ENCODE peak calls at places on chromosome 4, in seven cellular contexts. One of them, this sample, is unnamed.

GRCh38 chr4:112517067-112517588 is 1.1 kb upstream of the NEUROG2 start:
- DNase-seq in NCI-H524: no peak
- DNase-seq in LoVo: no peak
- DNase-seq in CD8-positive, alpha-beta memory T cell: no peak
- DNase-seq in ELR: peak; percentile 22
- DNase-seq in left ventricle myocardium inferior: no peak
- DNase-seq in neural crest cell: peak; percentile 19
- DNase-seq in this sample: peak; percentile 37

GRCh38 chr4:1236103-1236641 is 12.8 kb downstream of the CTBP1 start:
- DNase-seq in neural crest cell: no peak
- DNase-seq in left ventricle myocardium inferior: peak; percentile 12
- DNase-seq in NCI-H524: no peak
- DNase-seq in CD8-positive, alpha-beta memory T cell: no peak
- DNase-seq in LoVo: no peak
- DNase-seq in ELR: no peak
- DNase-seq in this sample: no peak

GRCh38 chr4:145755802-145756201 is 75.9 kb downstream of the C4orf51 start:
- DNase-seq in CD8-positive, alpha-beta memory T cell: no peak
- DNase-seq in neural crest cell: no peak
- DNase-seq in left ventricle myocardium inferior: no peak
- DNase-seq in NCI-H524: no peak
- DNase-seq in ELR: no peak
- DNase-seq in LoVo: no peak
- DNase-seq in this sample: peak; percentile 14

GRCh38 chr4:19971829-19972228 is 279.9 kb upstream of the SLIT2 start:
- DNase-seq in neural crest cell: no peak
- DNase-seq in ELR: peak; percentile 65
- DNase-seq in LoVo: no peak
- DNase-seq in NCI-H524: no peak
- DNase-seq in CD8-positive, alpha-beta memory T cell: no peak
- DNase-seq in left ventricle myocardium inferior: no peak
- DNase-seq in this sample: no peak

GRCh38 chr4:85368932-85369331 is 106.0 kb upstream of the ARHGAP24 start:
- DNase-seq in neural crest cell: no peak
- DNase-seq in NCI-H524: no peak
- DNase-seq in left ventricle myocardium inferior: no peak
- DNase-seq in CD8-positive, alpha-beta memory T cell: no peak
- DNase-seq in ELR: no peak
- DNase-seq in LoVo: no peak
- DNase-seq in this sample: no peak

GRCh38 chr4:149145803-149146202 is 669.8 kb downstream of the IQCM start:
- DNase-seq in neural crest cell: no peak
- DNase-seq in CD8-positive, alpha-beta memory T cell: no peak
- DNase-seq in left ventricle myocardium inferior: no peak
- DNase-seq in ELR: peak; percentile 85
- DNase-seq in NCI-H524: peak; percentile 11
- DNase-seq in LoVo: no peak
- DNase-seq in this sample: no peak

GRCh38 chr4:106852416-106852815 is 183.7 kb downstream of the DKK2 start:
- DNase-seq in ELR: no peak
- DNase-seq in CD8-positive, alpha-beta memory T cell: no peak
- DNase-seq in left ventricle myocardium inferior: no peak
- DNase-seq in neural crest cell: no peak
- DNase-seq in LoVo: no peak
- DNase-seq in NCI-H524: no peak
- DNase-seq in this sample: no peak

GRCh38 chr4:41039312-41039711 is 175.0 kb downstream of the APBB2 start:
- DNase-seq in LoVo: no peak
- DNase-seq in NCI-H524: peak; percentile 44
- DNase-seq in left ventricle myocardium inferior: no peak
- DNase-seq in ELR: no peak
- DNase-seq in CD8-positive, alpha-beta memory T cell: no peak
- DNase-seq in neural crest cell: no peak
- DNase-seq in this sample: no peak

GRCh38 chr4:154329939-154330338 is 161.7 kb downstream of the DCHS2 start:
- DNase-seq in neural crest cell: no peak
- DNase-seq in CD8-positive, alpha-beta memory T cell: no peak
- DNase-seq in left ventricle myocardium inferior: no peak
- DNase-seq in LoVo: no peak
- DNase-seq in ELR: no peak
- DNase-seq in NCI-H524: no peak
- DNase-seq in this sample: no peak

GRCh38 chr4:159398236-159398638 is 295.4 kb downstream of the RAPGEF2 start:
- DNase-seq in LoVo: no peak
- DNase-seq in neural crest cell: no peak
- DNase-seq in NCI-H524: no peak
- DNase-seq in left ventricle myocardium inferior: no peak
- DNase-seq in ELR: peak; percentile 53
- DNase-seq in CD8-positive, alpha-beta memory T cell: no peak
- DNase-seq in this sample: no peak

GRCh38 chr4:2364654-2365053 is 53.8 kb downstream of the ZFYVE28 start:
- DNase-seq in ELR: peak; percentile 33
- DNase-seq in neural crest cell: no peak
- DNase-seq in LoVo: peak; percentile 7
- DNase-seq in CD8-positive, alpha-beta memory T cell: peak; percentile 84
- DNase-seq in left ventricle myocardium inferior: peak; percentile 50
- DNase-seq in NCI-H524: no peak
- DNase-seq in this sample: peak; percentile 69

GRCh38 chr4:52957220-52957686 is 95.1 kb downstream of the RASL11B start:
- DNase-seq in left ventricle myocardium inferior: no peak
- DNase-seq in LoVo: no peak
- DNase-seq in NCI-H524: peak; percentile 95
- DNase-seq in ELR: no peak
- DNase-seq in neural crest cell: no peak
- DNase-seq in CD8-positive, alpha-beta memory T cell: no peak
- DNase-seq in this sample: no peak

GRCh38 chr4:87130985-87131753 is 89.2 kb downstream of the KLHL8 start:
- DNase-seq in ELR: no peak
- DNase-seq in neural crest cell: no peak
- DNase-seq in LoVo: no peak
- DNase-seq in NCI-H524: no peak
- DNase-seq in CD8-positive, alpha-beta memory T cell: no peak
- DNase-seq in left ventricle myocardium inferior: no peak
- DNase-seq in this sample: no peak

GRCh38 chr4:173493041-173493440 is 37.0 kb downstream of the HAND2 start:
- DNase-seq in NCI-H524: peak; percentile 8
- DNase-seq in left ventricle myocardium inferior: no peak
- DNase-seq in CD8-positive, alpha-beta memory T cell: no peak
- DNase-seq in LoVo: no peak
- DNase-seq in ELR: no peak
- DNase-seq in neural crest cell: no peak
- DNase-seq in this sample: no peak

GRCh38 chr4:169143335-169143734 is 127.4 kb downstream of the SH3RF1 start:
- DNase-seq in left ventricle myocardium inferior: no peak
- DNase-seq in NCI-H524: no peak
- DNase-seq in LoVo: no peak
- DNase-seq in CD8-positive, alpha-beta memory T cell: no peak
- DNase-seq in neural crest cell: no peak
- DNase-seq in ELR: no peak
- DNase-seq in this sample: no peak

GRCh38 chr4:55445921-55446577 is 50.3 kb downstream of the TMEM165 start:
- DNase-seq in LoVo: no peak
- DNase-seq in CD8-positive, alpha-beta memory T cell: no peak
- DNase-seq in left ventricle myocardium inferior: no peak
- DNase-seq in neural crest cell: no peak
- DNase-seq in NCI-H524: peak; percentile 8
- DNase-seq in ELR: peak; percentile 89
- DNase-seq in this sample: no peak

GRCh38 chr4:140243345-140243753 is 89.4 kb upstream of the MAML3 start:
- DNase-seq in LoVo: peak; percentile 70
- DNase-seq in NCI-H524: peak; percentile 50
- DNase-seq in ELR: no peak
- DNase-seq in left ventricle myocardium inferior: no peak
- DNase-seq in CD8-positive, alpha-beta memory T cell: no peak
- DNase-seq in neural crest cell: no peak
- DNase-seq in this sample: no peak

GRCh38 chr4:70623301-70623700 is 5.2 kb upstream of the ENAM start:
- DNase-seq in left ventricle myocardium inferior: no peak
- DNase-seq in LoVo: no peak
- DNase-seq in CD8-positive, alpha-beta memory T cell: no peak
- DNase-seq in ELR: no peak
- DNase-seq in NCI-H524: no peak
- DNase-seq in neural crest cell: no peak
- DNase-seq in this sample: no peak

GRCh38 chr4:153467154-153467896 is 1.2 kb downstream of the TMEM131L start:
- DNase-seq in LoVo: peak; percentile 70
- DNase-seq in left ventricle myocardium inferior: peak; percentile 36
- DNase-seq in ELR: peak; percentile 26
- DNase-seq in CD8-positive, alpha-beta memory T cell: peak; percentile 65
- DNase-seq in neural crest cell: no peak
- DNase-seq in NCI-H524: peak; percentile 65
- DNase-seq in this sample: peak; percentile 71

GRCh38 chr4:82786794-82787193 is 11.8 kb downstream of the SCD5 start:
- DNase-seq in LoVo: no peak
- DNase-seq in left ventricle myocardium inferior: no peak
- DNase-seq in NCI-H524: no peak
- DNase-seq in CD8-positive, alpha-beta memory T cell: no peak
- DNase-seq in neural crest cell: no peak
- DNase-seq in ELR: no peak
- DNase-seq in this sample: no peak

GRCh38 chr4:154977228-154977627 is 196.2 kb downstream of the RBM46 start:
- DNase-seq in CD8-positive, alpha-beta memory T cell: no peak
- DNase-seq in NCI-H524: no peak
- DNase-seq in ELR: no peak
- DNase-seq in neural crest cell: no peak
- DNase-seq in left ventricle myocardium inferior: no peak
- DNase-seq in LoVo: no peak
- DNase-seq in this sample: no peak

GRCh38 chr4:60897415-60897814 is 302.7 kb upstream of the ADGRL3 start:
- DNase-seq in NCI-H524: no peak
- DNase-seq in neural crest cell: no peak
- DNase-seq in CD8-positive, alpha-beta memory T cell: no peak
- DNase-seq in left ventricle myocardium inferior: no peak
- DNase-seq in ELR: no peak
- DNase-seq in LoVo: no peak
- DNase-seq in this sample: no peak

GRCh38 chr4:155881555-155881954 is 15.5 kb upstream of the ASIC5 start:
- DNase-seq in NCI-H524: no peak
- DNase-seq in CD8-positive, alpha-beta memory T cell: no peak
- DNase-seq in LoVo: no peak
- DNase-seq in left ventricle myocardium inferior: no peak
- DNase-seq in neural crest cell: no peak
- DNase-seq in ELR: no peak
- DNase-seq in this sample: no peak

GRCh38 chr4:153345011-153345981 is 808 bp downstream of the MND1 start:
- DNase-seq in left ventricle myocardium inferior: no peak
- DNase-seq in NCI-H524: peak; percentile 54
- DNase-seq in CD8-positive, alpha-beta memory T cell: peak; percentile 59
- DNase-seq in LoVo: peak; percentile 37
- DNase-seq in neural crest cell: peak; percentile 12
- DNase-seq in ELR: peak; percentile 75
- DNase-seq in this sample: peak; percentile 57

GRCh38 chr4:1403591-1404572 is 2.4 kb downstream of the NKX1-1 start:
- DNase-seq in neural crest cell: no peak
- DNase-seq in LoVo: no peak
- DNase-seq in ELR: no peak
- DNase-seq in left ventricle myocardium inferior: no peak
- DNase-seq in CD8-positive, alpha-beta memory T cell: peak; percentile 35
- DNase-seq in NCI-H524: no peak
- DNase-seq in this sample: no peak

GRCh38 chr4:53580301-53580700 is 11.0 kb downstream of the LNX1 start:
- DNase-seq in CD8-positive, alpha-beta memory T cell: no peak
- DNase-seq in neural crest cell: no peak
- DNase-seq in left ventricle myocardium inferior: no peak
- DNase-seq in NCI-H524: no peak
- DNase-seq in ELR: no peak
- DNase-seq in LoVo: no peak
- DNase-seq in this sample: no peak

GRCh38 chr4:19026281-19026680 is 1004.7 kb upstream of the LCORL start:
- DNase-seq in LoVo: no peak
- DNase-seq in NCI-H524: peak; percentile 2
- DNase-seq in ELR: no peak
- DNase-seq in left ventricle myocardium inferior: no peak
- DNase-seq in CD8-positive, alpha-beta memory T cell: no peak
- DNase-seq in neural crest cell: no peak
- DNase-seq in this sample: no peak

GRCh38 chr4:120753854-120754253 is 168.7 kb downstream of the PRDM5 start:
- DNase-seq in left ventricle myocardium inferior: no peak
- DNase-seq in ELR: no peak
- DNase-seq in LoVo: no peak
- DNase-seq in CD8-positive, alpha-beta memory T cell: no peak
- DNase-seq in neural crest cell: no peak
- DNase-seq in NCI-H524: peak; percentile 33
- DNase-seq in this sample: no peak

GRCh38 chr4:40843696-40844095 is 93.9 kb downstream of the NSUN7 start:
- DNase-seq in CD8-positive, alpha-beta memory T cell: no peak
- DNase-seq in ELR: peak; percentile 10
- DNase-seq in NCI-H524: peak; percentile 14
- DNase-seq in neural crest cell: no peak
- DNase-seq in left ventricle myocardium inferior: no peak
- DNase-seq in LoVo: no peak
- DNase-seq in this sample: peak; percentile 33

GRCh38 chr4:4614925-4615678 is 73.3 kb upstream of the STX18 start:
- DNase-seq in neural crest cell: no peak
- DNase-seq in NCI-H524: no peak
- DNase-seq in LoVo: no peak
- DNase-seq in left ventricle myocardium inferior: no peak
- DNase-seq in ELR: no peak
- DNase-seq in CD8-positive, alpha-beta memory T cell: no peak
- DNase-seq in this sample: no peak

GRCh38 chr4:126757219-126757618 is 875.5 kb upstream of the INTU start:
- DNase-seq in neural crest cell: no peak
- DNase-seq in LoVo: no peak
- DNase-seq in ELR: no peak
- DNase-seq in CD8-positive, alpha-beta memory T cell: no peak
- DNase-seq in NCI-H524: no peak
- DNase-seq in left ventricle myocardium inferior: no peak
- DNase-seq in this sample: no peak

GRCh38 chr4:88697588-88698329 is at the start of gene NAP1L5:
- DNase-seq in NCI-H524: peak; percentile 34
- DNase-seq in ELR: peak; percentile 63
- DNase-seq in CD8-positive, alpha-beta memory T cell: peak; percentile 83
- DNase-seq in neural crest cell: peak; percentile 31
- DNase-seq in LoVo: peak; percentile 32
- DNase-seq in left ventricle myocardium inferior: peak; percentile 67
- DNase-seq in this sample: peak; percentile 73

GRCh38 chr4:3773552-3774001 is 7.4 kb downstream of the ADRA2C start:
- DNase-seq in NCI-H524: peak; percentile 90
- DNase-seq in CD8-positive, alpha-beta memory T cell: no peak
- DNase-seq in LoVo: no peak
- DNase-seq in left ventricle myocardium inferior: no peak
- DNase-seq in ELR: no peak
- DNase-seq in neural crest cell: no peak
- DNase-seq in this sample: no peak

GRCh38 chr4:2797188-2797544 is 4.3 kb downstream of the SH3BP2 start:
- DNase-seq in LoVo: no peak
- DNase-seq in neural crest cell: no peak
- DNase-seq in left ventricle myocardium inferior: no peak
- DNase-seq in CD8-positive, alpha-beta memory T cell: no peak
- DNase-seq in ELR: no peak
- DNase-seq in NCI-H524: no peak
- DNase-seq in this sample: no peak

GRCh38 chr4:6889101-6889735 is 20.4 kb upstream of the TBC1D14 start:
- DNase-seq in neural crest cell: no peak
- DNase-seq in LoVo: no peak
- DNase-seq in NCI-H524: no peak
- DNase-seq in CD8-positive, alpha-beta memory T cell: no peak
- DNase-seq in ELR: no peak
- DNase-seq in left ventricle myocardium inferior: no peak
- DNase-seq in this sample: no peak

GRCh38 chr4:5924466-5925125 is 31.7 kb upstream of the CRMP1 start:
- DNase-seq in neural crest cell: no peak
- DNase-seq in CD8-positive, alpha-beta memory T cell: no peak
- DNase-seq in LoVo: no peak
- DNase-seq in NCI-H524: no peak
- DNase-seq in left ventricle myocardium inferior: no peak
- DNase-seq in ELR: no peak
- DNase-seq in this sample: no peak

GRCh38 chr4:158819942-158820786 is 51.3 kb downstream of the FNIP2 start:
- DNase-seq in CD8-positive, alpha-beta memory T cell: no peak
- DNase-seq in NCI-H524: no peak
- DNase-seq in LoVo: no peak
- DNase-seq in left ventricle myocardium inferior: no peak
- DNase-seq in ELR: no peak
- DNase-seq in neural crest cell: no peak
- DNase-seq in this sample: no peak

GRCh38 chr4:79682161-79682560 is 274.1 kb upstream of the GK2 start:
- DNase-seq in left ventricle myocardium inferior: no peak
- DNase-seq in ELR: peak; percentile 40
- DNase-seq in NCI-H524: no peak
- DNase-seq in neural crest cell: no peak
- DNase-seq in LoVo: no peak
- DNase-seq in CD8-positive, alpha-beta memory T cell: no peak
- DNase-seq in this sample: no peak

This sample was measured in stimulated activated naive CD8-positive, alpha-beta T cell treated with anti-CD3 and anti-CD28 coated beads, Interleukin-15, Interleukin-2, amounts not matched to agents 100 U/mL and 50 U/mL, for 24 hours.